ENCODE peak calls at places on chromosome 17, in seven cellular contexts. C, M, V, F, E, I and O are unnamed samples. For H3K9me3, the result is how much of the 10 kb centered on the place peaks cover.

GRCh38 chr17:7060165-7060890 is 16.4 kb upstream of the SLC16A11 start:
- DNase-seq in M (peak), E (no peak), C (peak), F (no peak), V (no peak), I (no peak), O (no peak)

GRCh38 chr17:14304222-14304844 is 3.5 kb downstream of the HS3ST3B1 start:
- DNase-seq in I (no peak), M (no peak), C (no peak), F (no peak), V (no peak), E (no peak), O (no peak)

GRCh38 chr17:66885417-66885816 is 50.5 kb downstream of the CACNG5 start:
- DNase-seq in V (no peak), F (no peak), E (no peak), C (no peak), I (no peak), M (peak), O (no peak)

GRCh38 chr17:44348234-44348987 is 3.3 kb downstream of the GRN start:
- DNase-seq in E (peak), M (peak), V (no peak), C (no peak), I (no peak), F (peak), O (peak)

GRCh38 chr17:17018021-17018441 is 24.2 kb upstream of the MPRIP start:
- DNase-seq in E (no peak), I (no peak), F (no peak), M (no peak), C (no peak), V (no peak), O (peak)

GRCh38 chr17:19024101-19025078 is 19.8 kb upstream of the FAM83G start:
- DNase-seq in V (no peak), F (no peak), I (no peak), E (no peak), C (no peak), M (peak), O (peak)

GRCh38 chr17:1882836-1883235 is 53.0 kb downstream of the RPA1 start:
- DNase-seq in I (no peak), C (peak), E (peak), V (no peak), F (no peak), M (peak), O (peak)

GRCh38 chr17:6610011-6610410 is 30.5 kb downstream of the KIAA0753 start:
- DNase-seq in V (no peak), I (no peak), E (no peak), M (peak), C (no peak), F (no peak), O (no peak)

GRCh38 chr17:7712111-7712771 is 5.3 kb upstream of the DNAH2 start:
- DNase-seq in F (no peak), V (no peak), M (no peak), C (no peak), E (no peak), I (no peak), O (no peak)

GRCh38 chr17:32497431-32498205 is 10.8 kb downstream of the CDK5R1 start:
- DNase-seq in M (no peak), F (no peak), I (no peak), E (no peak), C (no peak), V (no peak), O (peak)

GRCh38 chr17:64020068-64020766 is at the start of gene ICAM2:
- DNase-seq in V (peak), M (no peak), C (no peak), F (peak), E (peak), I (no peak), O (no peak)

GRCh38 chr17:2244545-2245525 is 58.8 kb downstream of the SMG6 start:
- DNase-seq in F (no peak), I (peak), V (peak), C (peak), M (peak), E (peak), O (peak)

GRCh38 chr17:80511222-80512180 is 33.1 kb upstream of the RPTOR start:
- DNase-seq in C (no peak), I (no peak), F (no peak), M (no peak), V (no peak), E (no peak), O (no peak)

GRCh38 chr17:46795379-46795952 is 23.0 kb downstream of the WNT3 start:
- DNase-seq in F (no peak), M (no peak), E (no peak), C (no peak), V (no peak), I (no peak), O (no peak)

GRCh38 chr17:57639381-57639780 is 105.7 kb downstream of the CCDC182 start:
- DNase-seq in E (no peak), M (no peak), C (no peak), I (no peak), F (no peak), V (no peak), O (no peak)

GRCh38 chr17:62967111-62967449 is 1.0 kb downstream of the TANC2 start:
- DNase-seq in C (no peak), F (no peak), E (no peak), I (no peak), M (no peak), V (no peak), O (no peak)
- H3K9me3 ChIP-seq in C (under half), F (under half), E (under half), I (under half), M (under half), V (under half), O (under half)

GRCh38 chr17:33712120-33712519 is 419.0 kb upstream of the ASIC2 start:
- DNase-seq in E (no peak), V (no peak), F (no peak), I (no peak), C (no peak), M (no peak), O (no peak)
- TF ChIP-seq CTCF in E (no peak), V (no peak), F (peak), I (no peak), C (no peak), M (no peak), O (no peak)

GRCh38 chr17:73999246-73999645 is 204.2 kb upstream of the RPL38 start:
- DNase-seq in V (no peak), C (no peak), M (no peak), E (no peak), F (no peak), I (no peak), O (no peak)
- H3K9me3 ChIP-seq in V (under half), C (under half), M (under half), E (under half), F (under half), I (under half), O (under half)

DNA sequence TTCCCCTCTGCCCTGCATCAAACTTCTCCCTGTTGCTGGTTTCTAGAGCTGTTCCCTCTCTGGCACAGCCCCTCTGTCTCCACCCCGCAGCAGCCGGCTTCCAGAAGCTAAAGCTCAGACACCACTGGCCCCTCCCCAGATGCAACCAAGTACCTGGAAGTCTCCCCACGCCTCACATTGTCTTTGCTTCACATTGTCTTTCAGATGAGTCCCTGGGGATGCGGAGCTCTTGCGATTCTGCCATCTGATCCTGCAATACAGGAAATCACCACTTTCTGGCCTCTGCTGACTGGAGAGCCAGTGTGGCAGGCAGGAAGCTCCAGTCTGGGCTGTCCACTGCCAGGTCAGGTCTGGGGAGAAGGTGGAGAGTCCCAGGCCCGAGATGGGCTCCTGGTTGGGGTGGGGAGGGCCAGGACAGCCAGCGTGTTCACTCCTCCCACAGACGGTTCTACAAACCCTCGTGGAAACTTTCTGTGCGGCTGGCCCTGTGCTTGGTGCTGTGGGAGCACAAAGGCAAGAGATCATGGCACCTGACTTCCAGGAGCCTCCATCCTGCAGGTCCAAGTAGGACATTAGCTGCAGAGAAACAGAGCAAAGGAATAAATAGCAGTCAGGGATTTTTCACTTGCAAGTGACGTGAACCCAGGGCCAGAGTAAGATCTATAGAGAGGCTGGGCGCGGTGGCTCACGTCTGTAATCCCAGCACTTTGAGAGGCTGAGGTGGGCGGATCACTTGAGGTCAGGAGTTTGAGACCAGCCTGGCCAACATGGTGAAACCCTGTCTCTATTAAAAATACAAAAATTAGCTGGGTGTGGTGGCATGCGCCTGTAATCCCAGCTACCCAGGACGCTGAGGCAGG is 47.9 kb upstream of the MAP3K14 start:
- DNase-seq in I (no peak), E (no peak), F (no peak), V (no peak), C (peak), M (peak), O (peak)
- TF ChIP-seq CTCF in I (peak), E (no peak), F (no peak), V (no peak), C (no peak), M (no peak), O (no peak)